ENCODE peak calls at places on chromosomes 12 and 14, in eight cellular contexts. K is AG09309, E is mucosa of descending colon, G is activated B cell treated with CpG ODN at 0.5 μM for 24 hours, L is Panc1, W is foreskin fibroblast, R is WTC11, Y is tibial artery. C is an unnamed sample.

GRCh38 chr12:53758081-53758769 is 6.4 kb upstream of the CISTR start:
- DNase-seq in E (no peak), K (no peak), Y (no peak), R (no peak), W (no peak), L (no peak), G (no peak), C (no peak)

GRCh38 chr12:121222847-121223246 is 12.9 kb downstream of the P2RX4 start:
- DNase-seq in R (no peak), Y (no peak), W (no peak), L (no peak), G (no peak), K (no peak), E (no peak), C (no peak)

GRCh38 chr12:22018860-22019259 is 27.2 kb upstream of the CMAS start:
- DNase-seq in R (no peak), Y (no peak), K (no peak), W (no peak), E (no peak), L (no peak), G (no peak), C (no peak)

GRCh38 chr12:96906849-96907664 is at the start of gene NEDD1:
- DNase-seq in R (peak), L (peak), W (peak), K (no peak), E (peak), Y (peak), G (peak), C (peak)

GRCh38 chr14:100106260-100106659 is 41.0 kb downstream of the EVL start:
- DNase-seq in E (no peak), K (no peak), W (no peak), Y (peak), L (no peak), G (no peak), R (no peak), C (no peak)

GRCh38 chr12:27384261-27384590 is 51.6 kb downstream of the BMAL2 start:
- DNase-seq in L (no peak), E (no peak), G (no peak), Y (no peak), W (no peak), R (no peak), K (no peak), C (no peak)

GRCh38 chr12:3204143-3204542 is 127.0 kb downstream of the TSPAN9 start:
- DNase-seq in R (peak), L (no peak), G (no peak), W (no peak), Y (no peak), K (no peak), E (no peak), C (no peak)

GRCh38 chr12:119988788-119989618 is at the start of gene BICDL1:
- DNase-seq in L (peak), Y (peak), R (peak), G (peak), K (no peak), E (peak), W (peak), C (peak)

GRCh38 chr12:94260017-94260416 is 111.6 kb downstream of the PLXNC1 start:
- DNase-seq in E (no peak), K (no peak), R (no peak), L (no peak), G (no peak), W (no peak), Y (no peak), C (no peak)

GRCh38 chr12:132423251-132424117 is 66.5 kb upstream of the FBRSL1 start:
- DNase-seq in G (no peak), W (no peak), R (peak), K (no peak), L (no peak), Y (no peak), E (peak), C (no peak)

GRCh38 chr12:98211914-98212695 is 303.3 kb upstream of the TMPO start:
- DNase-seq in G (no peak), W (no peak), Y (no peak), L (no peak), R (no peak), K (no peak), E (no peak), C (no peak)

GRCh38 chr12:94150483-94151225 is 2.3 kb downstream of the PLXNC1 start:
- DNase-seq in G (peak), K (no peak), L (no peak), E (peak), W (no peak), Y (no peak), R (peak), C (no peak)

GRCh38 chr14:22555573-22556011 is 33.4 kb downstream of the DAD1 start:
- DNase-seq in G (no peak), W (no peak), L (no peak), K (no peak), E (no peak), R (no peak), Y (no peak), C (no peak)

GRCh38 chr12:72289633-72290032 is 17.5 kb downstream of the TRHDE start:
- DNase-seq in G (no peak), Y (no peak), W (no peak), R (no peak), L (no peak), E (no peak), K (no peak), C (no peak)

DNA sequence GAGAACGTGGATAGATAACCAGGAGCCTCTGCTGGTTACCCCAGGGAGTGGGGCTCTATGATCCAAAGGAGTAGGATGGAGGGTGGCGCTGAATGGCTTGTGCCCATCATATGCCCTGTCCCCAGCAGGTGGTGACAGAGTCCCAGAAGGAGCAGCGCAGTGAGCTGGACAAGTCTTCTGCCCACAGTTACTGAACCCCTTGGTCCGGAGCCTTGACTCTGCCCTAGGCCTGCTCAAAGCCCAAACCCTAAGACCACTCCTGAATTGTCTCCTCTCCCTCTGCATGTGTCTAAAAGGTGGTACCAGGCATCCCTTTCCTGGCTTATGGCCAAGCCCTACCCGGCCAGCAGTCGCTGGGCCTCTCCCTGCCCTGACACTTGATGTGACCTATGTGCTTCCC is 3.2 kb downstream of the PRPH start:
- DNase-seq in E (no peak), W (no peak), L (no peak), G (no peak), Y (no peak), R (no peak), K (no peak), C (no peak)
- TF ChIP-seq CTCF in E (no peak), W (no peak), L (peak), G (no peak), Y (no peak), R (no peak), K (no peak), C (peak)

GRCh38 chr12:125096894-125097293 is 31.7 kb downstream of the AACS start:
- DNase-seq in K (no peak), G (no peak), L (no peak), Y (no peak), R (no peak), W (no peak), E (no peak), C (no peak)

GRCh38 chr12:125098676-125099406 is 33.6 kb downstream of the AACS start:
- DNase-seq in G (no peak), E (no peak), L (no peak), R (no peak), Y (no peak), W (no peak), K (no peak), C (no peak)

GRCh38 chr12:125099407-125099779 is 34.2 kb downstream of the AACS start:
- DNase-seq in Y (no peak), E (no peak), R (no peak), K (no peak), W (no peak), L (no peak), G (no peak), C (no peak)

GRCh38 chr12:125100551-125101434 is 35.6 kb downstream of the AACS start:
- DNase-seq in G (no peak), W (no peak), Y (no peak), K (no peak), E (no peak), L (no peak), R (no peak), C (no peak)

GRCh38 chr12:125097427-125097826 is 32.2 kb downstream of the AACS start:
- DNase-seq in Y (no peak), E (no peak), W (no peak), G (no peak), L (no peak), R (no peak), K (no peak), C (no peak)
- TF ChIP-seq CTCF in Y (no peak), E (no peak), W (no peak), G (no peak), L (no peak), R (no peak), K (no peak), C (no peak)

GRCh38 chr14:52683985-52684520 is 11.3 kb downstream of the ERO1A start:
- DNase-seq in R (no peak), W (no peak), G (no peak), L (no peak), K (no peak), Y (no peak), E (no peak), C (no peak)

GRCh38 chr14:52678591-52678990 is 16.8 kb downstream of the ERO1A start:
- DNase-seq in E (no peak), W (no peak), Y (no peak), G (no peak), L (no peak), K (no peak), R (no peak), C (no peak)
- TF ChIP-seq CTCF in E (no peak), W (peak), Y (no peak), G (no peak), L (peak), K (peak), R (peak), C (peak)

GRCh38 chr14:20789230-20789813 is 8.3 kb downstream of the RNASE6 start:
- DNase-seq in E (no peak), L (no peak), W (no peak), K (no peak), R (no peak), Y (no peak), G (no peak), C (no peak)
- TF ChIP-seq CTCF in E (no peak), L (no peak), W (no peak), K (no peak), R (no peak), Y (no peak), G (no peak), C (no peak)

GRCh38 chr14:23557946-23558345 is 1.9 kb downstream of the THTPA start:
- DNase-seq in E (no peak), K (no peak), Y (no peak), G (no peak), R (no peak), L (no peak), W (no peak), C (no peak)

GRCh38 chr14:23558363-23559009 is 2.4 kb downstream of the THTPA start:
- DNase-seq in K (no peak), Y (no peak), W (no peak), G (no peak), R (no peak), L (no peak), E (no peak), C (no peak)

GRCh38 chr14:23559921-23560520 is 4.0 kb downstream of the THTPA start:
- DNase-seq in E (no peak), G (no peak), Y (no peak), L (no peak), W (no peak), R (no peak), K (no peak), C (no peak)

GRCh38 chr14:23557521-23557920 is 1.4 kb downstream of the THTPA start:
- DNase-seq in E (no peak), K (no peak), L (no peak), Y (no peak), R (no peak), G (no peak), W (no peak), C (no peak)

GRCh38 chr14:23559010-23559920 is 3.2 kb downstream of the THTPA start:
- DNase-seq in R (peak), W (no peak), Y (no peak), G (peak), E (no peak), L (no peak), K (no peak), C (peak)
- TF ChIP-seq CTCF in R (peak), W (peak), Y (peak), G (no peak), E (peak), L (peak), K (peak), C (peak)

DNA sequence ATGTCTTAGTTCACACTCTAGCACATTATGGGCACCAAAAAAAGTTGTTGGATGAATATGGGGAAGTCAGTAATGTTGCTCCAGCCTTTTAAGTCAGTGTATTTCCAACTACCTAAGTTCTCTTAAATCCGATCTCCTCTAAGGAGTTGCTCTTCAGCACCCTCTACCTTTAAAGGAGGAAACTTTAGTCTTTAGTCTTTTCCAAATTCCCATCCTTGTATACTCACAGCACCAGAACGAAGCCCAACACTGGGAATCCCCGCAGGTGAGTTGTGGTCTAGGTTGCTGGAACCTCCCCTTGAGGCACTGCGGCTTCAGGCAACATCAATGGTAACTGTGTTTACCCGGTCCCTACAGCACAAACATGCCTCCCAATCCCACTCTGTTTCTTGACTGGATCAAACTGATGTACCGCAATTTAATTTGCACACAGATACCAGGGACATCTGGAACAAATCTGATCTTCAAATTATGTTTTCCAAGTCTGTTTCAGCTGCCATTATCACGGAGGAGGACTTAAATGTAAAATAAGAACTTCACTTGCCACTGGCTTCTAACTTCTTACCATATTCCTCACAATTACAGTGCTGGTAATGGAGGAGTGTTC is 179.0 kb downstream of the FOXN3 start:
- DNase-seq in R (no peak), W (no peak), G (no peak), Y (no peak), L (no peak), K (no peak), E (no peak), C (no peak)
- TF ChIP-seq CTCF in R (no peak), W (peak), G (no peak), Y (peak), L (peak), K (peak), E (no peak), C (peak)

GRCh38 chr12:10747730-10748129 is 24.6 kb upstream of the YBX3 start:
- DNase-seq in L (no peak), E (no peak), Y (no peak), G (no peak), W (no peak), K (no peak), R (no peak), C (no peak)
- TF ChIP-seq CTCF in L (no peak), E (no peak), Y (no peak), G (no peak), W (no peak), K (no peak), R (no peak), C (no peak)

C was measured in progenitor cell of endocrine pancreas.